ENCODE peak calls at places on chromosomes 13 and 19, in nine cellular contexts. G is AG04449, I is astrocyte of the spinal cord, T is endothelial cell of umbilical vein, Q is cardiac muscle cell, P is left lung, L is thoracic aorta, Z is neural crest cell, E is sigmoid colon. M is an unnamed sample.

GRCh38 chr13:47147784-47148062 is 250.9 kb upstream of the HTR2A start:
- DNase-seq in G (no peak), I (no peak), T (no peak), Q (no peak), P (no peak), L (no peak), Z (no peak), E (no peak), M (no peak)

GRCh38 chr13:98083507-98083906 is 59.4 kb upstream of the FARP1 start:
- DNase-seq in G (peak), I (peak), T (no peak), Q (no peak), P (no peak), L (no peak), Z (no peak), E (no peak), M (no peak)

GRCh38 chr19:50376166-50377050 is at the start of gene NR1H2:
- DNase-seq in G (peak), I (peak), T (peak), Q (peak), P (peak), L (peak), Z (peak), E (peak), M (peak)

GRCh38 chr19:48064509-48064908 is 20.6 kb upstream of the CABP5 start:
- DNase-seq in G (no peak), I (no peak), T (no peak), Q (no peak), P (no peak), L (no peak), Z (no peak), E (no peak), M (no peak)

GRCh38 chr13:24142886-24143285 is 17.6 kb upstream of the SPATA13 start:
- DNase-seq in G (no peak), I (no peak), T (peak), Q (no peak), P (no peak), L (no peak), Z (no peak), E (no peak), M (no peak)

GRCh38 chr19:56273563-56274117 is 1.1 kb downstream of the EDDM13 start:
- DNase-seq in G (no peak), I (peak), T (peak), Q (no peak), P (no peak), L (no peak), Z (no peak), E (no peak), M (no peak)

GRCh38 chr13:113502686-113503085 is 12.2 kb upstream of the DCUN1D2 start:
- DNase-seq in G (no peak), I (no peak), T (no peak), Q (no peak), P (no peak), L (no peak), Z (no peak), E (no peak), M (no peak)

GRCh38 chr13:42041017-42041683 is 7.3 kb upstream of the DGKH start:
- DNase-seq in G (no peak), I (peak), T (peak), Q (peak), P (peak), L (no peak), Z (peak), E (peak), M (peak)

GRCh38 chr13:99150575-99151370 is 49.9 kb upstream of the UBAC2 start:
- DNase-seq in G (peak), I (peak), T (no peak), Q (no peak), P (no peak), L (no peak), Z (no peak), E (no peak), M (no peak)

GRCh38 chr13:67184247-67184646 is 45.9 kb downstream of the PCDH9 start:
- DNase-seq in G (no peak), I (no peak), T (no peak), Q (no peak), P (no peak), L (no peak), Z (no peak), E (no peak), M (no peak)

GRCh38 chr19:56942749-56943148 is 102.2 kb upstream of the PEG3 start:
- DNase-seq in G (no peak), I (no peak), T (peak), Q (peak), P (peak), L (no peak), Z (no peak), E (peak), M (peak)

GRCh38 chr19:8370176-8371010 is 6.4 kb downstream of the ANGPTL4 start:
- DNase-seq in G (no peak), I (no peak), T (no peak), Q (no peak), P (no peak), L (no peak), Z (no peak), E (no peak), M (no peak)

GRCh38 chr19:46616631-46617322 is 8.1 kb downstream of the PTGIR start:
- DNase-seq in G (no peak), I (peak), T (peak), Q (peak), P (no peak), L (no peak), Z (peak), E (no peak), M (peak)

GRCh38 chr13:113796948-113797676 is 38.1 kb downstream of the TMEM255B start:
- DNase-seq in G (no peak), I (no peak), T (no peak), Q (no peak), P (no peak), L (no peak), Z (no peak), E (no peak), M (no peak)

GRCh38 chr19:14070268-14071050 is 2.1 kb upstream of the MISP3 start:
- DNase-seq in G (no peak), I (no peak), T (no peak), Q (no peak), P (no peak), L (no peak), Z (no peak), E (no peak), M (no peak)

GRCh38 chr19:17720487-17720839 is 1.2 kb downstream of the MAP1S start:
- DNase-seq in G (no peak), I (no peak), T (peak), Q (no peak), P (no peak), L (no peak), Z (no peak), E (no peak), M (no peak)

GRCh38 chr19:12796146-12797071 is 5.1 kb downstream of the JUNB start:
- DNase-seq in G (no peak), I (peak), T (peak), Q (peak), P (peak), L (no peak), Z (peak), E (peak), M (peak)

GRCh38 chr13:27406178-27406939 is 18.1 kb upstream of the GTF3A start:
- DNase-seq in G (no peak), I (peak), T (peak), Q (peak), P (no peak), L (no peak), Z (no peak), E (no peak), M (no peak)

GRCh38 chr19:43229315-43229714 is 23.9 kb upstream of the PSG4 start:
- DNase-seq in G (peak), I (no peak), T (no peak), Q (no peak), P (no peak), L (no peak), Z (no peak), E (no peak), M (no peak)
- TF ChIP-seq CTCF in G (peak), I (peak), T (no peak), Q (no peak), P (no peak), L (no peak), Z (no peak), E (no peak), M (no peak)

DNA sequence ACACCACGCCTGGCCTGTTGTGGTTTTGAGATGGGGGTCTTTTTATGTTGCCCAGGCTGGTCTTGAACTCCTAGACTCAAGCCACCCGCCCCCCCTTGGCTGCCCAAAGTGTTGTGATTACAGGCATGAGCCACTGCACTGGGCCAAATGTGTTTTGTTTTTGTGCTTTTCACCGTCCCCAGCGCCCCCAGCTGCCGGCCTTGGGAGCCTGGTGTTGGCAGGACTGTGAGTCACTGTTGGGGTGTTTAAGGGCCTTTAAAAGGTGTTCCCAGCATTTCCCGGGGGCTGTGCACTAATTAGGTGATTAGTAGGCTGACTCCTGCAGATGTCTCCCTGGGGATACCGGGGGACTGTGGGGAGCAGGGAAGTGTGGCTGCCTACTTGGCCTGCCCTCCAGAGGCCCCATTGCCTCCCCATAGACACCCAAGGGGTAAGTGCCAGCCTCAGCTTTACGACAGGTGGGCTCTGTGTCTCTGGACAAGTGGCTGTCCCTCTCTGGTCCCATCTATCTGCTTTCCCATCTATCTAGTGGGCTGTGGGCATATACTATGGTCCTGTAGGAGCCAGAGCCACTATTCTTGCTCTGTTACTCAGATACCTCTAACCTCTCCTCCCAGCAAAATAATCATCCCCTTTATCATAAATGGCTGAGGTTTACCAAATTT is 11.8 kb upstream of the TLE5 start:
- DNase-seq in G (no peak), I (no peak), T (no peak), Q (no peak), P (no peak), L (no peak), Z (no peak), E (no peak), M (no peak)
- TF ChIP-seq CTCF in G (peak), I (peak), T (peak), Q (peak), P (no peak), L (no peak), Z (no peak), E (no peak), M (no peak)

DNA sequence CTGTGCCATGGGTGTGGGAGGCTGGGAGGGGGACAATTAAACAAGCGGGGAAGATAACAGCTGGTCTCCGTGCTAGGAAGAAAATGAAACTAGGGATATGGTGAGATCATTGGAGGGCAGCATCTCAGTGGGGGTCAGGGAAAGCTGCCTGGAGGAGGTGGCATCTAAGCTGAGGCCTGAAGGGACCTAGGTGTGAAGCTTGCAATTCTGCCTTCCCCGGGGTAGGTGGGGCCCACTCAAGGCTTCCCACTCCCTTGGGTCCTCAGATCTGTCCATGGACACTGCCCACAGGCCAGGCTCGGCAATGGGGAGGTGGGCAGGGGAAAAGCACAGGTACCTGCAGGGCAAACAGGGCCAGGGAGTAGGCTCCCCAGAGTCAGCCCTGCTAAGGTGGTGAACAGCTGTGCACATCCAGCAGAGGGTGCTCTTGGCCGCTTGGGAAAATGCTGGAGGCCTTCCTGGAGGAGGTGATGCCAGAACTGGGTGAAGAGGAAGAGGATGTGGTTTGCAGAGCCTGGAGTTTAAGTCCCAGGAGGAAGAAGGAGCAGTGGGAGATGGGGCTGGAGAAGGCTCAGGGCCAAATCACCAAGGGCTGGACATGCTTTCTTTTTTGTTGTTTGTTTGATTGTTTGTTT is 25.7 kb upstream of the CCNE1 start:
- DNase-seq in G (no peak), I (no peak), T (no peak), Q (no peak), P (no peak), L (no peak), Z (no peak), E (no peak), M (no peak)
- TF ChIP-seq CTCF in G (no peak), I (no peak), T (no peak), Q (no peak), P (no peak), L (no peak), Z (peak), E (no peak), M (no peak)

GRCh38 chr19:21321134-21321533 is 8.1 kb downstream of the ZNF708 start:
- DNase-seq in G (no peak), I (no peak), T (no peak), Q (no peak), P (no peak), L (no peak), Z (no peak), E (no peak), M (no peak)
- TF ChIP-seq CTCF in G (no peak), I (no peak), T (no peak), Q (no peak), P (no peak), L (no peak), Z (no peak), E (no peak), M (no peak)

DNA sequence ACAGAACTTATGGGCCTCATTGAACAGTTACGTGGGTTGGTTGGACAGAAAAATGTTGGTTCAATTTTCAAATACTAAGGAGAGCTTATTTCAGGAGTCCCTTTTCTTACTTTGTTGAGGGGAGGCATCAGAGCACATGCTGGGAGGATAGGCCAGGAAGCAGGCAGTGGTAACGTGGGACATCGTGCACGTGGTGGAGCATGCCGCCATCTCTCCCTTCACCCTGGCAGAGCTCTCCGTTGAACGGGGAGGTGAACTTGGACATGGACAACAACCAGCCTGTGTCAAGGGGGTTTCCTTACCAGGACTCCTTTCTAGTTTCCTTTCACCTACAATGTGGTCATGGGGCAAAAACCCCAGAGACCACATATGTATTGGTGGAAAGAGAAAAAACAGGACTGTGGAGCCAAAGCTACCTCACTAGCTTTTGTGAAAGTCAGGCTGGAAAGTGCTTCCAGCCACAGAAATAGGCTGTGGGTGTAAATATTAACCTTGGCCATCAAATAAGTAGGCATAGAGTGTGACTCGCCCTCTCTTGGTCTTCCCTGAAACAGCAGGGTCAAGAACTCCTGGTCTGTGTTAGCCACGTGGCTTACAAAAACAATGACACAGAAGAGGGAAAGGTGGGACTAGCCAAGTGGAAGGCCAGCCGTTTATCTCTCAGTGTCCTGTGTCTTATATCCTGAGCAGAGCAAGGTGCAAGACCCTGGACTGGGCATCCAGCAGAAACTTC is 14.4 kb downstream of the MICOS13 start:
- DNase-seq in G (peak), I (peak), T (peak), Q (no peak), P (no peak), L (no peak), Z (no peak), E (no peak), M (no peak)
- TF ChIP-seq CTCF in G (peak), I (peak), T (no peak), Q (peak), P (no peak), L (no peak), Z (no peak), E (no peak), M (no peak)

GRCh38 chr19:3211191-3211590 is 13.3 kb upstream of the CELF5 start:
- DNase-seq in G (no peak), I (no peak), T (no peak), Q (no peak), P (no peak), L (no peak), Z (no peak), E (no peak), M (no peak)

GRCh38 chr19:3213159-3213558 is 11.3 kb upstream of the CELF5 start:
- DNase-seq in G (no peak), I (no peak), T (no peak), Q (no peak), P (no peak), L (no peak), Z (no peak), E (no peak), M (no peak)

GRCh38 chr19:3207466-3208242 is 16.8 kb upstream of the CELF5 start:
- DNase-seq in G (no peak), I (peak), T (no peak), Q (no peak), P (no peak), L (no peak), Z (no peak), E (no peak), M (peak)

GRCh38 chr19:3208317-3209207 is 15.9 kb upstream of the CELF5 start:
- DNase-seq in G (no peak), I (no peak), T (no peak), Q (no peak), P (no peak), L (no peak), Z (no peak), E (no peak), M (no peak)

DNA sequence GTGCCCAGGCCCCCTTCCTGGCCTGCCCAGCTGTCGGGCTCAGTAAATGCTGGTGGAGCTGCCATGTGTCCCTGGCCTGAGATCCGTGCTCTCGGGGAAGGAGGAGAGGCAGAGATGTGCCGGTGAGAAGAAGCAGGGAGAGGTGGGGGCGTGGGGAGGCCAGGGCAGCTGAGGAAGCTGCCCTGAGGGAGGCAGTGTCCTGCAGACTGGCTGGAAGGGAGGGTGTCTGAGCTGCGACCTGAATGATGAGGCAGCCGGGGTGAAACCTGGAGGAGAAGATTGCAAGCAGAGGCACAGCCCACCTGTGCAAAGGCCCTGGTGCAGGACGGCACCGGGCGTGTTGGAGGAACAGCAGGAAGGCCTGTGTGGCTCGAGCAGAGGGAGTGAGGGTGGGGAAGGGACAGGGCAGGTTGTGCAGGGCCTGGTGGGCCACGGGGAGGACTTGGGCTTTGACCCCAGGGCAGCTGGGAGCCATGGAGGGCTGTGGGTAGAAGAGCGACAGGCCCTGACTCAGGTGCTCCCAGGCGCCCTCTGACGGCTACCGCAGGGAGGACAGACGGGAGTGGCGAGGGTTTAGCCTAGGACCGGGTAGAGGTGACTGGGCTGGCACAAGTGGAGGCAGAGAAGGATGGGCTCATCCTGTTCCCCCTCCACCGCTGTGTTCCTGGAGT is 14.0 kb upstream of the CELF5 start:
- DNase-seq in G (no peak), I (peak), T (peak), Q (peak), P (peak), L (no peak), Z (peak), E (no peak), M (peak)
- TF ChIP-seq CTCF in G (peak), I (peak), T (peak), Q (peak), P (peak), L (peak), Z (peak), E (no peak), M (peak)